ENCODE peak calls at places on chromosomes 11 and 22, in ten cellular contexts. One of them, this sample, is unnamed.
A peak's percentile ranks its signal among the peaks of the same experiment; 100 is the strongest.

GRCh38 chr11:14386895-14387480 is 28.0 kb upstream of the RRAS2 start:
- DNase-seq in tibial nerve: no peak
- DNase-seq in ovary: peak; percentile 42
- DNase-seq in A549: no peak
- DNase-seq in esophagus muscularis mucosa: no peak
- DNase-seq in stomach: no peak
- DNase-seq in sigmoid colon: no peak
- DNase-seq in suprapubic skin: no peak
- DNase-seq in H1: peak; percentile 66
- DNase-seq in HepG2: no peak
- DNase-seq in this sample: no peak

GRCh38 chr11:123738374-123738773 is 3.1 kb downstream of the ZNF202 start:
- DNase-seq in tibial nerve: no peak
- DNase-seq in ovary: no peak
- DNase-seq in A549: no peak
- DNase-seq in esophagus muscularis mucosa: no peak
- DNase-seq in stomach: no peak
- DNase-seq in sigmoid colon: no peak
- DNase-seq in suprapubic skin: no peak
- DNase-seq in H1: no peak
- DNase-seq in HepG2: no peak
- DNase-seq in this sample: no peak

GRCh38 chr11:63518548-63518947 is 12.7 kb downstream of the LGALS12 start:
- DNase-seq in tibial nerve: no peak
- DNase-seq in ovary: no peak
- DNase-seq in A549: no peak
- DNase-seq in esophagus muscularis mucosa: no peak
- DNase-seq in stomach: no peak
- DNase-seq in sigmoid colon: no peak
- DNase-seq in suprapubic skin: no peak
- DNase-seq in H1: no peak
- DNase-seq in HepG2: no peak
- DNase-seq in this sample: no peak

GRCh38 chr22:45831394-45831793 is 145.6 kb downstream of the WNT7B start:
- DNase-seq in tibial nerve: no peak
- DNase-seq in ovary: no peak
- DNase-seq in A549: no peak
- DNase-seq in esophagus muscularis mucosa: no peak
- DNase-seq in stomach: no peak
- DNase-seq in sigmoid colon: no peak
- DNase-seq in suprapubic skin: no peak
- DNase-seq in H1: no peak
- DNase-seq in HepG2: no peak
- DNase-seq in this sample: no peak

GRCh38 chr11:111454561-111455192 is 57.5 kb downstream of the BTG4 start:
- DNase-seq in tibial nerve: no peak
- DNase-seq in ovary: no peak
- DNase-seq in A549: peak; percentile 59
- DNase-seq in esophagus muscularis mucosa: no peak
- DNase-seq in stomach: no peak
- DNase-seq in sigmoid colon: no peak
- DNase-seq in suprapubic skin: no peak
- DNase-seq in H1: peak; percentile 88
- DNase-seq in HepG2: peak; percentile 42
- DNase-seq in this sample: peak; percentile 78

GRCh38 chr22:24465566-24465965 is 29.6 kb upstream of the UPB1 start:
- DNase-seq in tibial nerve: no peak
- DNase-seq in ovary: no peak
- DNase-seq in A549: no peak
- DNase-seq in esophagus muscularis mucosa: no peak
- DNase-seq in stomach: no peak
- DNase-seq in sigmoid colon: no peak
- DNase-seq in suprapubic skin: no peak
- DNase-seq in H1: no peak
- DNase-seq in HepG2: peak; percentile 24
- DNase-seq in this sample: peak; percentile 20

GRCh38 chr11:65778431-65778900 is 2.3 kb downstream of the AP5B1 start:
- DNase-seq in tibial nerve: no peak
- DNase-seq in ovary: no peak
- DNase-seq in A549: no peak
- DNase-seq in esophagus muscularis mucosa: peak; percentile 45
- DNase-seq in stomach: peak; percentile 22
- DNase-seq in sigmoid colon: peak; percentile 62
- DNase-seq in suprapubic skin: peak; percentile 56
- DNase-seq in H1: no peak
- DNase-seq in HepG2: no peak
- DNase-seq in this sample: no peak

GRCh38 chr11:65493367-65494176 is 5.3 kb upstream of the MALAT1 start:
- DNase-seq in tibial nerve: peak; percentile 71
- DNase-seq in ovary: peak; percentile 56
- DNase-seq in A549: peak; percentile 61
- DNase-seq in esophagus muscularis mucosa: no peak
- DNase-seq in stomach: peak; percentile 88
- DNase-seq in sigmoid colon: peak; percentile 90
- DNase-seq in suprapubic skin: peak; percentile 95
- DNase-seq in H1: no peak
- DNase-seq in HepG2: peak; percentile 80
- DNase-seq in this sample: no peak

GRCh38 chr11:35160248-35160820 is 21.4 kb downstream of the CD44 start:
- DNase-seq in tibial nerve: no peak
- DNase-seq in ovary: no peak
- DNase-seq in A549: no peak
- DNase-seq in esophagus muscularis mucosa: no peak
- DNase-seq in stomach: no peak
- DNase-seq in sigmoid colon: no peak
- DNase-seq in suprapubic skin: no peak
- DNase-seq in H1: no peak
- DNase-seq in HepG2: no peak
- DNase-seq in this sample: peak; percentile 25

GRCh38 chr11:134333951-134334350 is 2.2 kb downstream of the GLB1L2 start:
- DNase-seq in tibial nerve: no peak
- DNase-seq in ovary: no peak
- DNase-seq in A549: no peak
- DNase-seq in esophagus muscularis mucosa: peak; percentile 89
- DNase-seq in stomach: no peak
- DNase-seq in sigmoid colon: no peak
- DNase-seq in suprapubic skin: no peak
- DNase-seq in H1: no peak
- DNase-seq in HepG2: no peak
- DNase-seq in this sample: no peak

GRCh38 chr11:75853971-75854370 is 39.0 kb downstream of the UVRAG start:
- DNase-seq in tibial nerve: no peak
- DNase-seq in ovary: no peak
- DNase-seq in A549: no peak
- DNase-seq in esophagus muscularis mucosa: no peak
- DNase-seq in stomach: no peak
- DNase-seq in sigmoid colon: no peak
- DNase-seq in suprapubic skin: no peak
- DNase-seq in H1: no peak
- DNase-seq in HepG2: no peak
- DNase-seq in this sample: no peak
- TF ChIP-seq EP300 in tibial nerve: no peak
- TF ChIP-seq EP300 in ovary: no peak
- TF ChIP-seq EP300 in A549: no peak
- TF ChIP-seq EP300 in esophagus muscularis mucosa: no peak
- TF ChIP-seq EP300 in stomach: no peak
- TF ChIP-seq EP300 in sigmoid colon: no peak
- TF ChIP-seq EP300 in suprapubic skin: no peak
- TF ChIP-seq EP300 in H1: no peak
- TF ChIP-seq EP300 in HepG2: no peak
- TF ChIP-seq EP300 in this sample: no peak

GRCh38 chr11:68337399-68337835 is 25.0 kb downstream of the LRP5 start:
- DNase-seq in tibial nerve: no peak
- DNase-seq in ovary: no peak
- DNase-seq in A549: no peak
- DNase-seq in esophagus muscularis mucosa: no peak
- DNase-seq in stomach: no peak
- DNase-seq in sigmoid colon: no peak
- DNase-seq in suprapubic skin: no peak
- DNase-seq in H1: no peak
- DNase-seq in HepG2: no peak
- DNase-seq in this sample: no peak

GRCh38 chr11:68333176-68333575 is 20.8 kb downstream of the LRP5 start:
- DNase-seq in tibial nerve: no peak
- DNase-seq in ovary: no peak
- DNase-seq in A549: no peak
- DNase-seq in esophagus muscularis mucosa: no peak
- DNase-seq in stomach: no peak
- DNase-seq in sigmoid colon: no peak
- DNase-seq in suprapubic skin: no peak
- DNase-seq in H1: no peak
- DNase-seq in HepG2: no peak
- DNase-seq in this sample: no peak

GRCh38 chr11:68332186-68332585 is 19.8 kb downstream of the LRP5 start:
- DNase-seq in tibial nerve: no peak
- DNase-seq in ovary: no peak
- DNase-seq in A549: no peak
- DNase-seq in esophagus muscularis mucosa: no peak
- DNase-seq in stomach: no peak
- DNase-seq in sigmoid colon: no peak
- DNase-seq in suprapubic skin: no peak
- DNase-seq in H1: no peak
- DNase-seq in HepG2: no peak
- DNase-seq in this sample: no peak

GRCh38 chr11:68335693-68336092 is 23.3 kb downstream of the LRP5 start:
- DNase-seq in tibial nerve: no peak
- DNase-seq in ovary: no peak
- DNase-seq in A549: no peak
- DNase-seq in esophagus muscularis mucosa: no peak
- DNase-seq in stomach: no peak
- DNase-seq in sigmoid colon: no peak
- DNase-seq in suprapubic skin: no peak
- DNase-seq in H1: no peak
- DNase-seq in HepG2: no peak
- DNase-seq in this sample: no peak

DNA sequence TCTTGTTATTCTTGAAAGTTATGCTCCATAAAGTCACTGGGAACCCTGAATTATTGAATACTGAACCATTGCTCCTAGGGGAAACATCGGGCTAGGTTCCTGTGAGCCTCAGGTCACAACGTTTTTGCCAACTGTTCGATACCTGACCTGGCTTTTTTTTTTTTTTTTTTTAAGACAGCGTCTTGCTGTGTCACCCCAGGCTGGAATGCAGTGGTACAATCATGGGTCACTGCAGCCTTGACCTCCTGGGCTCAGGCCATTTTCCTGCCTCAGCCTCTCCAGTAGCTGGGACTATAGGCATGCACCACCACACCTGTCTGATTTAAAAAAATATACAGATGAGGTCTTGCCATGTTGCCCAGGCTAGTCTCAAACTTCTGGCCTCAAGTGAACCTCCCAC is 22.5 kb downstream of the LRP5 start:
- DNase-seq in tibial nerve: no peak
- DNase-seq in ovary: no peak
- DNase-seq in A549: no peak
- DNase-seq in esophagus muscularis mucosa: no peak
- DNase-seq in stomach: no peak
- DNase-seq in sigmoid colon: no peak
- DNase-seq in suprapubic skin: no peak
- DNase-seq in H1: no peak
- DNase-seq in HepG2: peak; percentile 40
- DNase-seq in this sample: no peak
- TF ChIP-seq EP300 in tibial nerve: no peak
- TF ChIP-seq EP300 in ovary: no peak
- TF ChIP-seq EP300 in A549: no peak
- TF ChIP-seq EP300 in esophagus muscularis mucosa: no peak
- TF ChIP-seq EP300 in stomach: no peak
- TF ChIP-seq EP300 in sigmoid colon: no peak
- TF ChIP-seq EP300 in suprapubic skin: no peak
- TF ChIP-seq EP300 in H1: no peak
- TF ChIP-seq EP300 in HepG2: no peak
- TF ChIP-seq EP300 in this sample: no peak

GRCh38 chr11:40276960-40277359 is 1182.5 kb downstream of the LRRC4C start:
- DNase-seq in tibial nerve: no peak
- DNase-seq in ovary: no peak
- DNase-seq in A549: no peak
- DNase-seq in esophagus muscularis mucosa: no peak
- DNase-seq in stomach: no peak
- DNase-seq in sigmoid colon: no peak
- DNase-seq in suprapubic skin: no peak
- DNase-seq in H1: no peak
- DNase-seq in HepG2: no peak
- DNase-seq in this sample: no peak

GRCh38 chr11:40285520-40285919 is 1173.9 kb downstream of the LRRC4C start:
- DNase-seq in tibial nerve: no peak
- DNase-seq in ovary: no peak
- DNase-seq in A549: no peak
- DNase-seq in esophagus muscularis mucosa: no peak
- DNase-seq in stomach: no peak
- DNase-seq in sigmoid colon: no peak
- DNase-seq in suprapubic skin: no peak
- DNase-seq in H1: no peak
- DNase-seq in HepG2: no peak
- DNase-seq in this sample: no peak

GRCh38 chr11:40281055-40281580 is 1178.3 kb downstream of the LRRC4C start:
- DNase-seq in tibial nerve: no peak
- DNase-seq in ovary: no peak
- DNase-seq in A549: no peak
- DNase-seq in esophagus muscularis mucosa: no peak
- DNase-seq in stomach: no peak
- DNase-seq in sigmoid colon: no peak
- DNase-seq in suprapubic skin: no peak
- DNase-seq in H1: no peak
- DNase-seq in HepG2: no peak
- DNase-seq in this sample: no peak

GRCh38 chr11:40286137-40286536 is 1173.3 kb downstream of the LRRC4C start:
- DNase-seq in tibial nerve: no peak
- DNase-seq in ovary: no peak
- DNase-seq in A549: no peak
- DNase-seq in esophagus muscularis mucosa: no peak
- DNase-seq in stomach: no peak
- DNase-seq in sigmoid colon: no peak
- DNase-seq in suprapubic skin: no peak
- DNase-seq in H1: no peak
- DNase-seq in HepG2: no peak
- DNase-seq in this sample: no peak

GRCh38 chr11:40280161-40281054 is 1179.0 kb downstream of the LRRC4C start:
- DNase-seq in tibial nerve: no peak
- DNase-seq in ovary: no peak
- DNase-seq in A549: no peak
- DNase-seq in esophagus muscularis mucosa: no peak
- DNase-seq in stomach: no peak
- DNase-seq in sigmoid colon: peak; percentile 76
- DNase-seq in suprapubic skin: no peak
- DNase-seq in H1: no peak
- DNase-seq in HepG2: no peak
- DNase-seq in this sample: no peak
- TF ChIP-seq EP300 in tibial nerve: no peak
- TF ChIP-seq EP300 in ovary: no peak
- TF ChIP-seq EP300 in A549: no peak
- TF ChIP-seq EP300 in esophagus muscularis mucosa: no peak
- TF ChIP-seq EP300 in stomach: no peak
- TF ChIP-seq EP300 in sigmoid colon: no peak
- TF ChIP-seq EP300 in suprapubic skin: no peak
- TF ChIP-seq EP300 in H1: no peak
- TF ChIP-seq EP300 in HepG2: no peak
- TF ChIP-seq EP300 in this sample: no peak

DNA sequence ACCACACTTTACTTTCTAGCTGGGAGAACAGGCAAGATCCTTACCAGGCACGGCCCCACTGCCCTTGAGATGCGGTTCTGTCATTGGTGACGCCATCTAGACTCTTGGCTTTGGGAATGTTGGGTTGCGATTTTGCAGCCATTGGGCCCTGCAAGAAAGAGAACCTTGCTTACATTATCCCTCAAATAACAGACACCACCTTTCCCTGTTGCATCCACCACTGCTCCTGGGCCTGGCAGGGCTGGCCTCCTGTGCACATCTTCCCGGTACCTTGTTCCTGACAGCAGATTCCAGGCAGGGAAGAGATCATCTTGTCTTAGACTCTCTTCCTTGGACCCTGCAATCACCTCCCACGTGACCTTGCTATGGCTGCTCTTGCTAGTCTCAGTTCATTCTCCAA is 3.4 kb downstream of the DHCR7 start:
- DNase-seq in tibial nerve: no peak
- DNase-seq in ovary: no peak
- DNase-seq in A549: no peak
- DNase-seq in esophagus muscularis mucosa: no peak
- DNase-seq in stomach: no peak
- DNase-seq in sigmoid colon: peak; percentile 17
- DNase-seq in suprapubic skin: no peak
- DNase-seq in H1: no peak
- DNase-seq in HepG2: no peak
- DNase-seq in this sample: no peak
- TF ChIP-seq EP300 in tibial nerve: no peak
- TF ChIP-seq EP300 in ovary: no peak
- TF ChIP-seq EP300 in A549: no peak
- TF ChIP-seq EP300 in esophagus muscularis mucosa: no peak
- TF ChIP-seq EP300 in stomach: no peak
- TF ChIP-seq EP300 in sigmoid colon: no peak
- TF ChIP-seq EP300 in suprapubic skin: no peak
- TF ChIP-seq EP300 in H1: no peak
- TF ChIP-seq EP300 in HepG2: no peak
- TF ChIP-seq EP300 in this sample: no peak

This sample was measured in K562.